ENCODE peak calls at places on chromosomes 3 and 15, in seven cellular contexts. F is activated CD8-positive, alpha-beta T cell treated with anti-CD3 and anti-CD28 coated beads for 36 hours; K is mucosa of descending colon; I is heart left ventricle; X is foreskin fibroblast; J is body of pancreas; H is fibroblast of lung. S is an unnamed sample.

GRCh38 chr15:71261418-71261817 is 146.1 kb downstream of the THSD4 start:
- DNase-seq in F (no peak), K (no peak), I (no peak), X (no peak), J (no peak), H (no peak), S (no peak)

GRCh38 chr3:184016169-184016570 is 1.5 kb downstream of the ABCC5 start:
- DNase-seq in F (no peak), K (no peak), I (no peak), X (no peak), J (no peak), H (no peak), S (no peak)

GRCh38 chr3:53837331-53837730 is 8.9 kb downstream of the CHDH start:
- DNase-seq in F (peak), K (no peak), I (no peak), X (no peak), J (no peak), H (no peak), S (no peak)

GRCh38 chr3:71543371-71544016 is 40.0 kb downstream of the FOXP1 start:
- DNase-seq in F (peak), K (no peak), I (no peak), X (no peak), J (no peak), H (no peak), S (no peak)

GRCh38 chr3:143824675-143825074 is 23.6 kb downstream of the SLC9A9 start:
- DNase-seq in F (no peak), K (no peak), I (no peak), X (no peak), J (no peak), H (no peak), S (no peak)

GRCh38 chr15:59303641-59304433 is 68.8 kb downstream of the MYO1E start:
- DNase-seq in F (no peak), K (no peak), I (no peak), X (no peak), J (no peak), H (peak), S (no peak)

GRCh38 chr15:70505411-70505919 is 257.9 kb downstream of the UACA start:
- DNase-seq in F (peak), K (no peak), I (no peak), X (peak), J (no peak), H (peak), S (peak)

GRCh38 chr3:22792533-22792932 is 410.6 kb upstream of the UBE2E2 start:
- DNase-seq in F (no peak), K (no peak), I (no peak), X (no peak), J (no peak), H (no peak), S (no peak)

GRCh38 chr15:64209680-64210334 is 47.0 kb upstream of the PPIB start:
- DNase-seq in F (peak), K (no peak), I (no peak), X (no peak), J (no peak), H (peak), S (peak)

GRCh38 chr3:80192871-80193270 is 425.1 kb upstream of the ROBO1 start:
- DNase-seq in F (no peak), K (no peak), I (no peak), X (no peak), J (no peak), H (peak), S (peak)

GRCh38 chr15:38320181-38320580 is 67.5 kb downstream of the SPRED1 start:
- DNase-seq in F (no peak), K (no peak), I (no peak), X (peak), J (no peak), H (peak), S (no peak)

GRCh38 chr3:122745365-122746021 is 48.1 kb downstream of the HSPBAP1 start:
- DNase-seq in F (no peak), K (no peak), I (no peak), X (peak), J (no peak), H (peak), S (no peak)

GRCh38 chr3:55936549-55937052 is 449.5 kb upstream of the WNT5A start:
- DNase-seq in F (no peak), K (no peak), I (no peak), X (no peak), J (no peak), H (no peak), S (no peak)

GRCh38 chr3:13495921-13496723 is 16.0 kb downstream of the HDAC11 start:
- DNase-seq in F (peak), K (peak), I (peak), X (peak), J (peak), H (peak), S (peak)

GRCh38 chr3:104887069-104887468 is 479.6 kb upstream of the ALCAM start:
- DNase-seq in F (no peak), K (no peak), I (no peak), X (no peak), J (no peak), H (no peak), S (no peak)

GRCh38 chr3:38029400-38030125 is at the start of gene PLCD1:
- DNase-seq in F (peak), K (peak), I (peak), X (peak), J (peak), H (peak), S (no peak)

GRCh38 chr3:187286467-187287059 is 5.0 kb downstream of the MASP1 start:
- DNase-seq in F (no peak), K (no peak), I (no peak), X (peak), J (no peak), H (peak), S (no peak)

GRCh38 chr3:147887797-147888196 is 478.6 kb downstream of the ZIC1 start:
- DNase-seq in F (no peak), K (no peak), I (no peak), X (no peak), J (no peak), H (no peak), S (no peak)

GRCh38 chr3:139572847-139573672 is 33.5 kb upstream of the RBP1 start:
- DNase-seq in F (no peak), K (no peak), I (no peak), X (no peak), J (no peak), H (no peak), S (no peak)

GRCh38 chr3:45437388-45437787 is 49.0 kb downstream of the LARS2 start:
- DNase-seq in F (no peak), K (no peak), I (no peak), X (peak), J (no peak), H (peak), S (no peak)

GRCh38 chr3:65951836-65952505 is 86.7 kb downstream of the MAGI1 start:
- DNase-seq in F (no peak), K (no peak), I (no peak), X (no peak), J (no peak), H (peak), S (no peak)

DNA sequence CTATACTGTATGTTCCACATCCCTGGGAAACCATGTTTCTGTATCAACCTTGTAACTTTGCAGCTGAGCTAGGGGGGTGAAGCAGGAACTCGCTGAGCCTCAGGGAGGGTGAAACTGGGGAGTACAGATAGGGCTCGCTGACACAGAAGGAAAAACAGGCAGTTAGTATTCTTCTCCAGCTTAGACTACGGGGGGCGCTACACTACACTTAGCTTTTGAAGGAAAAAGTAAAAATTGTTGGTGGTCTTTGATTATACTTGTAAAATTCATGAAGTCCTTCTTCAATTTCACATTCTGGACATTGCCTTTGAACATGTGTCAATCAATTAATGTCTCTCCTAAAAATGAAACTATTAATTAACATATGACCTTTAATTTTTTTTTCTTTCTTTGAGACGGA is 73.5 kb upstream of the RGMA start:
- DNase-seq in F (no peak), K (no peak), I (no peak), X (no peak), J (no peak), H (no peak), S (no peak)
- TF ChIP-seq CTCF in F (no peak), K (no peak), I (no peak), X (no peak), J (no peak), H (no peak), S (no peak)

DNA sequence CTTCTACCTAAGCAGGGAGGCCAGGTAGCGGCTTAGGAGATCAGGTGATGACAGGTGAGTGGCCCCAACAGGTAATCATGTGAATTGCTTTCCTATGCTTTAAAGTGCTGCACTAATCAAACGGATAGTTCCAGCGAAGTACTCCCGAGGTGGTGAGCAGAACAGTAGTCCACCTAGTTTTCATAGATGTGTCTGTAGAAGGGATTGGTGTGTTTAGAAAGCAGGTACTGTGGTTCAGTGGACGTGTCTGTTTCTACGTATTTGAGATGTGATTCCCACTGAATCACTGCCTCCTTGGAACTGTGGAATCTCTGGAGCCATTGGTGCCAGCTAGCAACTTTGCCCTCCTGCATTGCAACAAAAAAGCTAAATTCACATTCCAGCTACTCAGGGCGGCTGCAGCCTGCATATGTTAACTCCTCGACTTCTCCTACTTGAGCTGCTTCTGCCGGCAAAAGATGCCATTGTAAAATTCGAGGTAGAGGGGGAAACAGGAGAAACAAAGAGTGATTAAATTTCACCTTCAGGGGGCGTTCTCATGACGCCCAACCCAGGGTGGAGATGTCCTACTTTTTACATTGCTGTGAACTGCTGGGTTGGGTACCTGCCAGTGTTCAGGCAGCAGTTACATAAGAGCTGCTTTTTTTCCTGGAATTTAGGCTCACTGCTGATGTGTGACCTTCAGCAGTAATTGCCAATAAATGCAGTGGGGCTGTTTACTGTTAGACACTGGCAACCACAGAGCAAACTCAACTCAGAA is 227.3 kb downstream of the ITPR1 start:
- DNase-seq in F (peak), K (no peak), I (no peak), X (no peak), J (peak), H (peak), S (peak)
- TF ChIP-seq CTCF in F (no peak), K (no peak), I (peak), X (peak), J (peak), H (peak), S (peak)

DNA sequence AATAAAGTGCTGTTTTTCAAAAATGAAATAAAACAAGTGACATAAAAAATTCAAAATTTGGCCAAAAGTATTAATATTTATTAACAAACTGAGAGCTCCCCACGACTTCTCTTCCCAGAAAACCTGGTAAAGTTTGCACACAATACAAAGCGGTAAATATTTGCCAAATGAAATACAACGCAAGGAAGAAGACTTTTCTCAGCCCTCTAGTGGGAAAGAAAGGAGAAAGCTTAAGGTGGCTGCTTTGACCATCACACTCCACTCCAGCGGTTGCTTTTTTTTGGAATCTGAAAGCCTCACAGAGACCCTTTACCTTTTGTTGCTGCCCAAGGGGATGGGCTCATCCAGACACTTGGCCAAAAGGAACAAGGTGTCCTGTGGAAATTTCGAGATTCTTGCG is 1.1 kb upstream of the GK5 start:
- DNase-seq in F (no peak), K (no peak), I (no peak), X (no peak), J (no peak), H (no peak), S (no peak)
- TF ChIP-seq CTCF in F (no peak), K (no peak), I (no peak), X (no peak), J (peak), H (no peak), S (peak)

GRCh38 chr15:89406756-89407650 is 72.4 kb upstream of the POLG start:
- DNase-seq in F (peak), K (no peak), I (no peak), X (no peak), J (no peak), H (no peak), S (no peak)
- TF ChIP-seq CTCF in F (peak), K (no peak), I (no peak), X (no peak), J (no peak), H (no peak), S (no peak)

DNA sequence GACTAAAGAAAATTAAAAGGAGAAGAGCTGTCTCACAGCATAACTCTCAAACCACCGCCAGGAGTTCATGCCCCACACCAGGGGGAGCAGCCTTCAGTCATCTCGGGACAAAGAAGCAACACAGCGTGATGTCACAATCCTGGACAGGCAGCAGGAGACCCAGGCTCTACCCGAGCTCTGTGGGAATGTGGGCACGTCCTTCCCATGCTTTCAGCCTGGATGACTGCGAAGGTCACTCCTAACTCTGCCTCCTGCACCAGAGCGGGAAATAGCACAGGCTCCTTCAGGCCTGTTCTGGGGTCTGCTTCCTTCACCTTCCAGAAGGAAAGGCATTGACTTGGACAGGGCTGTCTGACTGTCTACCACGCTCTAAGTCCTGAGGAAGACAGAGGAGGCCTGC is 31.3 kb downstream of the NOX5 start:
- DNase-seq in F (no peak), K (no peak), I (no peak), X (no peak), J (no peak), H (peak), S (peak)
- TF ChIP-seq CTCF in F (no peak), K (no peak), I (peak), X (peak), J (no peak), H (peak), S (peak)